ENCODE peak calls at places on chromosome 2, in five cellular contexts. I, S, H, R and A are unnamed samples. For H3K4me1, the result is how much of the 10 kb centered on the place peaks cover.

GRCh38 chr2:74041182-74041581 is 56.5 kb downstream of the TET3 start:
- DNase-seq in I (no peak), S (no peak), R (peak), H (no peak), A (no peak)

GRCh38 chr2:118632921-118633320 is 214.5 kb downstream of the EN1 start:
- DNase-seq in I (no peak), H (no peak), R (peak), S (no peak), A (no peak)

GRCh38 chr2:219453691-219454131 is 19.1 kb downstream of the SPEG start:
- DNase-seq in I (no peak), S (no peak), H (no peak), R (no peak), A (peak)

GRCh38 chr2:217399288-217399687 is 539.4 kb upstream of the TNP1 start:
- DNase-seq in S (no peak), H (no peak), I (no peak), R (no peak), A (no peak)

GRCh38 chr2:105371810-105372209 is 27.0 kb downstream of the FHL2 start:
- DNase-seq in S (no peak), I (no peak), H (no peak), R (no peak), A (no peak)

GRCh38 chr2:227942021-227942420 is 70.6 kb downstream of the DAW1 start:
- DNase-seq in H (no peak), I (no peak), R (no peak), S (no peak), A (no peak)

GRCh38 chr2:10900216-10901109 is 11.3 kb upstream of the KCNF1 start:
- DNase-seq in H (no peak), I (no peak), S (peak), R (peak), A (no peak)

GRCh38 chr2:31440764-31441163 is 26.2 kb upstream of the XDH start:
- DNase-seq in H (no peak), S (no peak), R (no peak), I (no peak), A (no peak)

GRCh38 chr2:36376319-36376765 is 20.8 kb downstream of the CRIM1 start:
- DNase-seq in S (peak), I (no peak), H (no peak), R (no peak), A (peak)

GRCh38 chr2:79630060-79630459 is 117.2 kb downstream of the CTNNA2 start:
- DNase-seq in H (no peak), R (no peak), S (no peak), I (no peak), A (peak)

GRCh38 chr2:217228732-217229131 is 368.9 kb upstream of the TNP1 start:
- DNase-seq in S (no peak), I (no peak), R (no peak), H (no peak), A (no peak)

GRCh38 chr2:46876741-46877384 is 38.7 kb downstream of the MCFD2 start:
- DNase-seq in H (no peak), S (peak), R (peak), I (no peak), A (peak)

GRCh38 chr2:101124684-101125366 is 26.4 kb downstream of the TBC1D8 start:
- DNase-seq in H (no peak), I (no peak), S (peak), R (no peak), A (no peak)

GRCh38 chr2:151907286-151907932 is 79.2 kb upstream of the ARL5A start:
- DNase-seq in H (no peak), I (no peak), R (no peak), S (no peak), A (no peak)

GRCh38 chr2:237996041-237996593 is 29.3 kb downstream of the UBE2F start:
- DNase-seq in H (no peak), R (no peak), S (no peak), I (no peak), A (no peak)

GRCh38 chr2:59276033-59276432 is 1034.9 kb upstream of the FANCL start:
- DNase-seq in S (no peak), H (peak), R (peak), I (no peak), A (peak)

GRCh38 chr2:47373747-47374146 is 29.2 kb upstream of the MSH2 start:
- DNase-seq in S (peak), I (no peak), R (peak), H (no peak), A (peak)

GRCh38 chr2:59256290-59256689 is 1015.2 kb upstream of the FANCL start:
- DNase-seq in S (no peak), R (no peak), H (no peak), I (no peak), A (no peak)

GRCh38 chr2:64402876-64403275 is 51.1 kb upstream of the LGALSL start:
- DNase-seq in H (no peak), R (peak), S (no peak), I (no peak), A (no peak)

GRCh38 chr2:100786297-100786658 is 33.7 kb upstream of the NPAS2 start:
- DNase-seq in I (no peak), H (no peak), R (no peak), S (no peak), A (no peak)

GRCh38 chr2:43024515-43024962 is 201.9 kb downstream of the ZFP36L2 start:
- DNase-seq in S (no peak), H (peak), I (no peak), R (peak), A (peak)

GRCh38 chr2:113174369-113174735 is 581 bp downstream of the PSD4 start:
- DNase-seq in S (no peak), H (no peak), I (no peak), R (peak), A (no peak)

GRCh38 chr2:55035716-55036115 is 14.5 kb downstream of the RTN4 start:
- DNase-seq in S (no peak), I (no peak), R (no peak), H (no peak), A (no peak)

GRCh38 chr2:24993797-24994196 is 22.0 kb upstream of the DNAJC27 start:
- DNase-seq in I (no peak), H (no peak), R (no peak), S (no peak), A (no peak)

GRCh38 chr2:36695746-36696415 is 626 bp upstream of the VIT start:
- DNase-seq in R (no peak), S (no peak), I (no peak), H (no peak), A (peak)

GRCh38 chr2:133774675-133775005 is 206.4 kb upstream of the NCKAP5 start:
- DNase-seq in H (no peak), R (no peak), S (no peak), I (no peak), A (no peak)

GRCh38 chr2:84900951-84901350 is 4.5 kb upstream of the TMSB10 start:
- DNase-seq in I (no peak), R (no peak), H (no peak), S (no peak), A (no peak)
- H3K4me1 ChIP-seq in I (under half), R (under half), H (under half), S (under half), A (under half)

GRCh38 chr2:44569397-44569970 is 207.7 kb downstream of the CAMKMT start:
- DNase-seq in I (no peak), S (no peak), R (no peak), H (no peak), A (no peak)

GRCh38 chr2:44570149-44570678 is 208.5 kb downstream of the CAMKMT start:
- DNase-seq in I (no peak), H (no peak), R (no peak), S (no peak), A (no peak)

GRCh38 chr2:44564752-44565151 is 203.0 kb downstream of the CAMKMT start:
- DNase-seq in H (no peak), S (peak), I (no peak), R (no peak), A (no peak)

GRCh38 chr2:44562737-44563136 is 201.0 kb downstream of the CAMKMT start:
- DNase-seq in I (no peak), S (no peak), R (no peak), H (no peak), A (no peak)

GRCh38 chr2:44566059-44566458 is 204.3 kb downstream of the CAMKMT start:
- DNase-seq in H (no peak), R (no peak), I (no peak), S (no peak), A (no peak)
- TF ChIP-seq CREB1 in H (no peak), R (no peak), I (no peak), S (no peak), A (no peak)

GRCh38 chr2:179855673-179856072 is 5.7 kb downstream of the ZNF385B start:
- DNase-seq in I (no peak), S (no peak), R (no peak), H (no peak), A (no peak)

GRCh38 chr2:179857236-179857635 is 4.2 kb downstream of the ZNF385B start:
- DNase-seq in S (no peak), R (no peak), I (no peak), H (no peak), A (no peak)

GRCh38 chr2:179853108-179853507 is 8.3 kb downstream of the ZNF385B start:
- DNase-seq in S (no peak), H (no peak), R (no peak), I (no peak), A (no peak)

GRCh38 chr2:179856205-179856604 is 5.2 kb downstream of the ZNF385B start:
- DNase-seq in R (no peak), I (no peak), S (no peak), H (no peak), A (no peak)

GRCh38 chr2:179854891-179855290 is 6.5 kb downstream of the ZNF385B start:
- DNase-seq in R (no peak), I (no peak), S (no peak), H (no peak), A (no peak)
- H3K4me1 ChIP-seq in R (under half), I (under half), S (under half), H (under half), A (under half)

GRCh38 chr2:16613475-16613874 is 52.2 kb downstream of the CYRIA start:
- DNase-seq in I (no peak), H (no peak), S (peak), R (peak), A (peak)
- TF ChIP-seq CREB1 in I (no peak), H (no peak), S (no peak), R (no peak), A (no peak)

GRCh38 chr2:230737791-230738226 is 25.2 kb downstream of the CAB39 start:
- DNase-seq in I (no peak), H (no peak), R (no peak), S (no peak), A (no peak)
- H3K4me1 ChIP-seq in I (under half), H (under half), R (under half), S (under half), A (under half)

GRCh38 chr2:111654829-111655228 is 229.2 kb downstream of the ANAPC1 start:
- DNase-seq in R (no peak), I (no peak), S (no peak), H (no peak), A (no peak)
- TF ChIP-seq CREB1 in R (no peak), I (no peak), S (no peak), H (no peak), A (no peak)

GRCh38 chr2:158656492-158657190 is 138.5 kb upstream of the DAPL1 start:
- DNase-seq in I (no peak), S (no peak), R (no peak), H (no peak), A (no peak)
- H3K4me1 ChIP-seq in I (under half), S (under half), R (under half), H (under half), A (under half)

GRCh38 chr2:68431316-68431972 is 35.6 kb downstream of the FBXO48 start:
- DNase-seq in R (no peak), H (no peak), S (no peak), I (no peak), A (no peak)
- TF ChIP-seq CREB1 in R (no peak), H (no peak), S (no peak), I (no peak), A (no peak)